ENCODE peak calls at places on chromosomes 5 and 9, in six cellular contexts. W, E, X, S, B and H are unnamed samples.

GRCh38 chr5:10333154-10334006 is 20.1 kb upstream of the MARCHF6 start:
- DNase-seq in W (peak; percentile 57), E (peak; percentile 77), X (no peak), S (peak; percentile 14), B (peak; percentile 26), H (peak; percentile 47)

GRCh38 chr9:99059074-99059894 is 45.6 kb upstream of the TGFBR1 start:
- DNase-seq in W (no peak), E (no peak), X (no peak), S (no peak), B (no peak), H (no peak)

GRCh38 chr5:83721878-83722779 is 1.5 kb upstream of the HAPLN1 start:
- DNase-seq in W (peak; percentile 86), E (peak; percentile 85), X (peak; percentile 69), S (peak; percentile 5), B (peak; percentile 63), H (peak; percentile 93)

GRCh38 chr5:124460000-124460399 is 286.4 kb downstream of the ZNF608 start:
- DNase-seq in W (no peak), E (no peak), X (no peak), S (no peak), B (no peak), H (no peak)

GRCh38 chr9:107226431-107226830 is 56.6 kb upstream of the RAD23B start:
- DNase-seq in W (no peak), E (no peak), X (no peak), S (no peak), B (no peak), H (peak; percentile 57)

GRCh38 chr5:65050826-65051498 is 282.2 kb downstream of the CWC27 start:
- DNase-seq in W (no peak), E (no peak), X (no peak), S (no peak), B (no peak), H (no peak)

GRCh38 chr9:72954431-72955420 is 1.9 kb upstream of the ALDH1A1 start:
- DNase-seq in W (no peak), E (no peak), X (no peak), S (no peak), B (no peak), H (no peak)

GRCh38 chr9:14533867-14534650 is 159.2 kb downstream of the ZDHHC21 start:
- DNase-seq in W (no peak), E (no peak), X (no peak), S (no peak), B (no peak), H (peak; percentile 71)

GRCh38 chr5:154546719-154547118 is 68.7 kb upstream of the HAND1 start:
- DNase-seq in W (no peak), E (no peak), X (no peak), S (no peak), B (no peak), H (no peak)

GRCh38 chr5:102832445-102832844 is 77.3 kb downstream of the PAM start:
- DNase-seq in W (no peak), E (no peak), X (no peak), S (no peak), B (no peak), H (no peak)

GRCh38 chr5:3854069-3854741 is 258.6 kb downstream of the IRX1 start:
- DNase-seq in W (no peak), E (no peak), X (peak; percentile 23), S (peak; percentile 4), B (no peak), H (peak; percentile 27)

GRCh38 chr9:134885647-134886412 is 5.2 kb downstream of the FCN2 start:
- DNase-seq in W (no peak), E (no peak), X (no peak), S (no peak), B (no peak), H (no peak)

GRCh38 chr9:31321686-31322085 is 1062.8 kb upstream of the ACO1 start:
- DNase-seq in W (no peak), E (no peak), X (no peak), S (no peak), B (no peak), H (no peak)

GRCh38 chr9:91496351-91496750 is 72.7 kb upstream of the NFIL3 start:
- DNase-seq in W (no peak), E (no peak), X (no peak), S (no peak), B (no peak), H (no peak)

GRCh38 chr5:72152506-72152905 is 45.2 kb downstream of the MAP1B start:
- DNase-seq in W (no peak), E (no peak), X (no peak), S (no peak), B (peak; percentile 59), H (no peak)

GRCh38 chr9:109934499-109935214 is 154.7 kb downstream of the PALM2AKAP2 start:
- DNase-seq in W (no peak), E (peak; percentile 30), X (no peak), S (no peak), B (peak; percentile 85), H (peak; percentile 34)

GRCh38 chr9:129559506-129559881 is 61.4 kb downstream of the C9orf50 start:
- DNase-seq in W (no peak), E (no peak), X (no peak), S (no peak), B (no peak), H (no peak)

GRCh38 chr9:16689352-16689938 is 181.0 kb downstream of the BNC2 start:
- DNase-seq in W (no peak), E (no peak), X (no peak), S (no peak), B (peak; percentile 39), H (no peak)

GRCh38 chr9:90092512-90092911 is 487.7 kb downstream of the GADD45G start:
- DNase-seq in W (no peak), E (no peak), X (no peak), S (no peak), B (no peak), H (no peak)

GRCh38 chr5:173826921-173827350 is 61.2 kb upstream of the CPEB4 start:
- DNase-seq in W (no peak), E (no peak), X (no peak), S (no peak), B (no peak), H (no peak)

GRCh38 chr5:173826179-173826920 is 61.8 kb upstream of the CPEB4 start:
- DNase-seq in W (no peak), E (no peak), X (no peak), S (no peak), B (no peak), H (no peak)

GRCh38 chr5:173825215-173825865 is 62.8 kb upstream of the CPEB4 start:
- DNase-seq in W (no peak), E (no peak), X (no peak), S (peak; percentile 82), B (no peak), H (peak; percentile 54)

GRCh38 chr5:173823274-173823644 is 64.9 kb upstream of the CPEB4 start:
- DNase-seq in W (no peak), E (no peak), X (no peak), S (peak; percentile 92), B (no peak), H (no peak)

DNA sequence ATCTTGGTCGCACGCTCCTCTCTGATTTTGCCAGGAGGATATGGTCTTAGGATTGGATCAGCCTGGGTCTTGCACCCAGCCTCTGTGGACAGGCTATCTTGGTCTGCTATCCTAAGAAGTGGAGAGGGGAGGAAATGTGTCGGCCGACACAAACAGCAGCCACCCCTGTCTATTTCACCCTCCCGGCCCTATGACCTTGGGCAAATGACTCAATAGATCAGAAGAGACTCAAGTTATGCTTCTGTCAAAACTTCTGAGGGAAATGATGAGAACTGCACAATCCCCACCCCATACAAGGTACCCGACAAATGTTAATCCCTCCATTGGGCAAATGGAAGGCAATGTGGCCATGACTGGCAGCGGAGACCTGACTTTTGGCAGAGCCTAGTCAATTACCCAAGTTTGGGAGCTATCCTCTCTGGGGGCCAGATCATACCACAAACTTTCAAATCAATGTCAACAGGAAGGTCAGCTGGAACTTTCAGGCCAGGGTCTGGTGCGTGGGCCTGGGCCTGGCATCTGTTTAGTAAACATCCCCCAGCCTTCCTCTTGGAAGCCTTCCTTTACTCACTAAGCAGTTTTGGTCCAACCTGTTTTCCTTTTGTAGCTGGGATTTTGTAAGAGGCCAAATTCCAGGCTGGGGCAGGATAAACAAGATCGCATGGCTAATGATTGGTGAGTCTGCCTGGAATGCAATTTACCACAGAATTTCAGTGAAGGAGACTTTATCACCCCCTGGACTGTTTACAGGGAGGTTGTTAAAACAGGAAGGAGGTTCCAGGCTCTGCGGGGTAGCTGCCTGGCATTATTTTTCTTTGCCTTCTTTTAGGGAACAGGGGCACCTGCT is 64.2 kb upstream of the CPEB4 start:
- DNase-seq in W (no peak), E (no peak), X (peak; percentile 5), S (peak; percentile 94), B (peak; percentile 85), H (peak; percentile 82)
- H2AK5ac ChIP-seq in W (no peak overlapping the region), E (no peak overlapping the region), X (peak overlapping the region; percentile 10), S (peak overlapping the region; percentile 78), B (peak overlapping the region; percentile 29), H (no peak overlapping the region)

GRCh38 chr9:22008662-22009562 is at the start of gene CDKN2B:
- DNase-seq in W (peak; percentile 95), E (peak; percentile 97), X (peak; percentile 91), S (peak; percentile 98), B (peak; percentile 94), H (peak; percentile 96)

GRCh38 chr9:22002038-22002437 is 7.1 kb downstream of the CDKN2B start:
- DNase-seq in W (no peak), E (no peak), X (no peak), S (no peak), B (no peak), H (no peak)

GRCh38 chr9:22005700-22006605 is 3.2 kb downstream of the CDKN2B start:
- DNase-seq in W (peak; percentile 48), E (peak; percentile 73), X (no peak), S (no peak), B (peak; percentile 31), H (peak; percentile 87)

GRCh38 chr9:22009563-22009867 is 410 bp upstream of the CDKN2B start:
- DNase-seq in W (no peak), E (no peak), X (no peak), S (no peak), B (no peak), H (no peak)

DNA sequence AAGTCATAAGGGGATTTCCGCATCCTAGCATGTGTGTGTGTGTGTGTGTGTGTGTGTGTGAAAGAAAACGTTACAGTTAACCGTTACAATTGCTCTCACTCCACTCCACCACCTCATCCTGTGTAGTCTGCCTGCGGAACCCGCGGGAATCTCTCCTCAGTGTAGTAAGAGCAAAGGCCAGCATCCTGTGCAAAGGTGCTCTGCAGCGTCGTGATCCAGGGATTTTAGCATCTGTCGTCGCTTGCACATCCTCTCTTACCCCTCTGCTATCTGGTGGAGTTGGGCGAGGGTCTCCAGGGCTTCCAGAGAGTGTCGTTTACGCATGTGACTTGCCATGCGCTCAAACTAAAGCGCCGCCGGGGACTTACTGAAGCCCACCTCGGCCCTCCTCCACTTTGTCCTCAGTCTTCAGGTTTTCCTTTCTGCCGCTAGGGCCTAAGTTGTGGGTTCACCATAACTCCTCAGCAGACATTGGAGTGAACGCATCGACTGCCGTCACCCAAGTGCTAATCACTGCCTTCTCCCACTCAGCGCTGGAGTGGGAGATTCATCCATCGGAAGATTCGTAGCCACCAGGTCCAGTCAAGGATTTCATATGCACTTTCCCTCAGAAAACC is 3.9 kb downstream of the CDKN2B start:
- DNase-seq in W (peak; percentile 64), E (peak; percentile 66), X (no peak), S (no peak), B (peak; percentile 37), H (peak; percentile 79)
- H3K18ac ChIP-seq in W (no peak overlapping the region), E (no peak overlapping the region), X (no peak overlapping the region), S (no peak overlapping the region), B (no peak overlapping the region), H (no peak overlapping the region)

GRCh38 chr9:92764381-92764987 is at the start of gene BICD2:
- DNase-seq in W (no peak), E (peak; percentile 60), X (no peak), S (no peak), B (no peak), H (no peak)
- H3K4ac ChIP-seq in W (no peak within 1 kb of the TSS), E (peak within 1 kb of the TSS; percentile 92), X (no peak within 1 kb of the TSS), S (peak within 1 kb of the TSS; percentile 91), B (peak within 1 kb of the TSS; percentile 73), H (peak within 1 kb of the TSS; percentile 88)

GRCh38 chr5:14102666-14103065 is 40.5 kb upstream of the TRIO start:
- DNase-seq in W (no peak), E (no peak), X (no peak), S (peak; percentile 25), B (no peak), H (no peak)
- H2AK5ac ChIP-seq in W (no peak overlapping the region), E (no peak overlapping the region), X (no peak overlapping the region), S (no peak overlapping the region), B (no peak overlapping the region), H (no peak overlapping the region)